ENCODE peak calls at places on chromosomes 3 and 15, in eight cellular contexts. Y is T-helper 1 cell; K is HT1080; Z is sciatic nerve; T is colonic mucosa; J is HTR-8/SVneo; I is GM12891; B is naive thymus-derived CD8-positive, alpha-beta T cell. C is an unnamed sample.

GRCh38 chr3:10721101-10721500 is 94.9 kb upstream of the SLC6A11 start:
- DNase-seq in Z (no peak), J (no peak), B (no peak), T (no peak), I (no peak), K (no peak), Y (no peak), C (no peak)

GRCh38 chr15:101483476-101483875 is 6.0 kb downstream of the PCSK6 start:
- DNase-seq in T (no peak), B (no peak), K (no peak), I (no peak), Z (no peak), Y (no peak), J (no peak), C (no peak)

GRCh38 chr15:43872416-43873020 is 45.7 kb downstream of the WDR76 start:
- DNase-seq in Y (no peak), J (peak; percentile 51), K (peak; percentile 40), B (peak; percentile 1), T (peak; percentile 25), Z (no peak), I (no peak), C (no peak)

GRCh38 chr3:152910211-152910610 is 75.3 kb downstream of the P2RY1 start:
- DNase-seq in B (no peak), I (no peak), Y (no peak), Z (no peak), T (no peak), J (no peak), K (peak; percentile 30), C (no peak)

GRCh38 chr3:35709691-35710090 is 70.4 kb downstream of the ARPP21 start:
- DNase-seq in T (no peak), B (no peak), K (no peak), J (no peak), Y (no peak), I (no peak), Z (no peak), C (no peak)

GRCh38 chr15:99976000-99976399 is 242.8 kb upstream of the LYSMD4 start:
- DNase-seq in Y (no peak), B (no peak), T (no peak), I (no peak), K (no peak), J (no peak), Z (no peak), C (no peak)

GRCh38 chr15:58214941-58215340 is 76.8 kb downstream of the AQP9 start:
- DNase-seq in I (no peak), T (no peak), Z (no peak), Y (no peak), K (no peak), B (no peak), J (no peak), C (no peak)

GRCh38 chr3:32856901-32857507 is 39.2 kb downstream of the TRIM71 start:
- DNase-seq in T (no peak), Y (no peak), Z (no peak), J (no peak), I (no peak), B (no peak), K (no peak), C (no peak)

GRCh38 chr3:188202358-188203138 is 48.6 kb downstream of the LPP start:
- DNase-seq in T (no peak), J (no peak), Z (no peak), B (no peak), K (no peak), I (no peak), Y (no peak), C (peak; percentile 18)

GRCh38 chr3:102441832-102442231 is 7.0 kb downstream of the ZPLD1 start:
- DNase-seq in K (no peak), B (no peak), Z (no peak), T (no peak), Y (no peak), J (no peak), I (no peak), C (no peak)

GRCh38 chr3:141860766-141861513 is 15.5 kb upstream of the ATP1B3 start:
- DNase-seq in Z (no peak), Y (no peak), J (no peak), I (no peak), K (no peak), T (no peak), B (no peak), C (no peak)

GRCh38 chr15:67074886-67075229 is 9.5 kb downstream of the SMAD3 start:
- DNase-seq in T (no peak), K (no peak), Z (no peak), J (no peak), I (no peak), Y (no peak), B (no peak), C (no peak)

GRCh38 chr3:53649816-53650215 is 155.4 kb downstream of the CACNA1D start:
- DNase-seq in B (no peak), Y (no peak), Z (no peak), J (no peak), T (no peak), K (no peak), I (no peak), C (no peak)

GRCh38 chr3:60177726-60178125 is 1073.5 kb downstream of the FHIT start:
- DNase-seq in I (no peak), Y (no peak), T (no peak), Z (no peak), J (no peak), K (no peak), B (no peak), C (no peak)

GRCh38 chr3:197028711-197029510 is 706 bp downstream of the MELTF start:
- DNase-seq in Y (no peak), Z (no peak), J (no peak), T (peak; percentile 36), K (peak; percentile 40), B (peak; percentile 12), I (peak; percentile 66), C (no peak)

GRCh38 chr15:88484781-88485246 is 17.3 kb downstream of the MRPS11 start:
- DNase-seq in T (no peak), J (no peak), B (no peak), Z (no peak), I (no peak), Y (no peak), K (no peak), C (no peak)

GRCh38 chr15:46170326-46170725 is 535.5 kb downstream of the SQOR start:
- DNase-seq in I (no peak), T (no peak), K (peak; percentile 66), J (no peak), Z (no peak), Y (no peak), B (no peak), C (no peak)

GRCh38 chr15:57550640-57551039 is 41.1 kb upstream of the MYZAP start:
- DNase-seq in K (no peak), T (peak; percentile 73), J (no peak), B (no peak), Y (no peak), Z (peak; percentile 70), I (no peak), C (no peak)

GRCh38 chr3:54951405-54951804 is 23.5 kb upstream of the LRTM1 start:
- DNase-seq in Z (peak; percentile 70), I (no peak), Y (no peak), J (peak; percentile 78), T (peak; percentile 56), K (peak; percentile 79), B (no peak), C (no peak)

GRCh38 chr3:106466881-106467280 is 598.1 kb upstream of the CBLB start:
- DNase-seq in T (no peak), I (no peak), J (no peak), Z (no peak), B (no peak), K (no peak), Y (no peak), C (no peak)

GRCh38 chr3:55426486-55426885 is 60.6 kb downstream of the WNT5A start:
- DNase-seq in K (no peak), I (no peak), J (no peak), B (no peak), Z (no peak), T (no peak), Y (no peak), C (no peak)

GRCh38 chr3:11335056-11335608 is 62.9 kb downstream of the ATG7 start:
- DNase-seq in J (peak; percentile 78), Y (no peak), Z (no peak), I (peak; percentile 10), T (peak; percentile 23), B (peak; percentile 64), K (peak; percentile 79), C (no peak)

GRCh38 chr15:50109086-50109987 is 9.7 kb downstream of the ATP8B4 start:
- DNase-seq in J (no peak), Z (no peak), K (no peak), Y (no peak), I (no peak), B (no peak), T (no peak), C (no peak)

GRCh38 chr15:91385301-91385700 is 285.2 kb downstream of the SV2B start:
- DNase-seq in I (no peak), T (no peak), B (no peak), K (peak; percentile 77), Z (no peak), Y (no peak), J (no peak), C (no peak)

GRCh38 chr3:40309925-40310635 is 573 bp downstream of the EIF1B start:
- DNase-seq in J (peak; percentile 17), B (peak; percentile 15), T (peak; percentile 59), K (no peak), Z (peak; percentile 76), I (peak; percentile 22), Y (peak; percentile 25), C (no peak)

GRCh38 chr15:96334017-96334704 is 3.7 kb downstream of the NR2F2 start:
- DNase-seq in Z (peak; percentile 60), B (no peak), T (peak; percentile 22), K (peak; percentile 15), Y (no peak), J (no peak), I (no peak), C (no peak)

GRCh38 chr3:57446318-57446841 is 97.8 kb downstream of the DNAH12 start:
- DNase-seq in I (no peak), Z (no peak), Y (no peak), K (no peak), T (no peak), B (no peak), J (peak; percentile 15), C (no peak)

GRCh38 chr3:187999821-188000220 is 154.1 kb upstream of the LPP start:
- DNase-seq in T (no peak), J (no peak), I (no peak), Z (no peak), B (peak; percentile 38), K (no peak), Y (no peak), C (peak; percentile 40)

GRCh38 chr15:42063122-42063848 is 31.1 kb downstream of the PLA2G4D start:
- DNase-seq in B (no peak), I (no peak), Y (no peak), Z (no peak), K (no peak), T (peak; percentile 14), J (no peak), C (no peak)